ENCODE peak calls at places on chromosomes 5 and 9, in nine cellular contexts. One of them, this sample, is unnamed.

GRCh38 chr5:97600486-97600885 is 417.4 kb upstream of the RIOK2 start:
- DNase-seq in endothelial cell of umbilical vein: no peak
- DNase-seq in CD8-positive, alpha-beta T cell: no peak
- DNase-seq in A549: no peak
- DNase-seq in chondrocyte: no peak
- DNase-seq in WTC11: no peak
- DNase-seq in ovary: no peak
- DNase-seq in epithelial cell of esophagus: peak; percentile 2
- DNase-seq in pancreas: no peak
- DNase-seq in this sample: no peak

GRCh38 chr5:9720361-9720760 is 90.2 kb upstream of the TAS2R1 start:
- DNase-seq in endothelial cell of umbilical vein: no peak
- DNase-seq in CD8-positive, alpha-beta T cell: no peak
- DNase-seq in A549: no peak
- DNase-seq in chondrocyte: no peak
- DNase-seq in WTC11: no peak
- DNase-seq in ovary: no peak
- DNase-seq in epithelial cell of esophagus: peak; percentile 27
- DNase-seq in pancreas: no peak
- DNase-seq in this sample: no peak

GRCh38 chr9:73180373-73180772 is 28.7 kb downstream of the ANXA1 start:
- DNase-seq in endothelial cell of umbilical vein: no peak
- DNase-seq in CD8-positive, alpha-beta T cell: no peak
- DNase-seq in A549: no peak
- DNase-seq in chondrocyte: no peak
- DNase-seq in WTC11: no peak
- DNase-seq in ovary: no peak
- DNase-seq in epithelial cell of esophagus: peak; percentile 18
- DNase-seq in pancreas: no peak
- DNase-seq in this sample: no peak

GRCh38 chr9:129109952-129110739 is 447 bp downstream of the CRAT start:
- DNase-seq in endothelial cell of umbilical vein: no peak
- DNase-seq in CD8-positive, alpha-beta T cell: no peak
- DNase-seq in A549: peak; percentile 40
- DNase-seq in chondrocyte: no peak
- DNase-seq in WTC11: no peak
- DNase-seq in ovary: peak; percentile 53
- DNase-seq in epithelial cell of esophagus: no peak
- DNase-seq in pancreas: peak; percentile 44
- DNase-seq in this sample: no peak

GRCh38 chr9:121447341-121447834 is 52.3 kb downstream of the GGTA1 start:
- DNase-seq in endothelial cell of umbilical vein: no peak
- DNase-seq in CD8-positive, alpha-beta T cell: no peak
- DNase-seq in A549: no peak
- DNase-seq in chondrocyte: no peak
- DNase-seq in WTC11: no peak
- DNase-seq in ovary: no peak
- DNase-seq in epithelial cell of esophagus: no peak
- DNase-seq in pancreas: no peak
- DNase-seq in this sample: no peak

GRCh38 chr9:134655101-134655500 is 13.5 kb downstream of the COL5A1 start:
- DNase-seq in endothelial cell of umbilical vein: no peak
- DNase-seq in CD8-positive, alpha-beta T cell: no peak
- DNase-seq in A549: no peak
- DNase-seq in chondrocyte: peak; percentile 90
- DNase-seq in WTC11: no peak
- DNase-seq in ovary: peak; percentile 41
- DNase-seq in epithelial cell of esophagus: no peak
- DNase-seq in pancreas: no peak
- DNase-seq in this sample: no peak

GRCh38 chr9:79581794-79582193 is 10.0 kb downstream of the TLE4 start:
- DNase-seq in endothelial cell of umbilical vein: peak; percentile 76
- DNase-seq in CD8-positive, alpha-beta T cell: no peak
- DNase-seq in A549: peak; percentile 11
- DNase-seq in chondrocyte: no peak
- DNase-seq in WTC11: no peak
- DNase-seq in ovary: no peak
- DNase-seq in epithelial cell of esophagus: peak; percentile 79
- DNase-seq in pancreas: no peak
- DNase-seq in this sample: no peak

GRCh38 chr5:158123595-158123994 is 264.6 kb upstream of the CLINT1 start:
- DNase-seq in endothelial cell of umbilical vein: no peak
- DNase-seq in CD8-positive, alpha-beta T cell: no peak
- DNase-seq in A549: no peak
- DNase-seq in chondrocyte: no peak
- DNase-seq in WTC11: no peak
- DNase-seq in ovary: no peak
- DNase-seq in epithelial cell of esophagus: no peak
- DNase-seq in pancreas: no peak
- DNase-seq in this sample: no peak

GRCh38 chr5:89396262-89396975 is 513.4 kb upstream of the MEF2C start:
- DNase-seq in endothelial cell of umbilical vein: peak; percentile 35
- DNase-seq in CD8-positive, alpha-beta T cell: no peak
- DNase-seq in A549: no peak
- DNase-seq in chondrocyte: no peak
- DNase-seq in WTC11: no peak
- DNase-seq in ovary: no peak
- DNase-seq in epithelial cell of esophagus: peak; percentile 8
- DNase-seq in pancreas: no peak
- DNase-seq in this sample: peak; percentile 20

DNA sequence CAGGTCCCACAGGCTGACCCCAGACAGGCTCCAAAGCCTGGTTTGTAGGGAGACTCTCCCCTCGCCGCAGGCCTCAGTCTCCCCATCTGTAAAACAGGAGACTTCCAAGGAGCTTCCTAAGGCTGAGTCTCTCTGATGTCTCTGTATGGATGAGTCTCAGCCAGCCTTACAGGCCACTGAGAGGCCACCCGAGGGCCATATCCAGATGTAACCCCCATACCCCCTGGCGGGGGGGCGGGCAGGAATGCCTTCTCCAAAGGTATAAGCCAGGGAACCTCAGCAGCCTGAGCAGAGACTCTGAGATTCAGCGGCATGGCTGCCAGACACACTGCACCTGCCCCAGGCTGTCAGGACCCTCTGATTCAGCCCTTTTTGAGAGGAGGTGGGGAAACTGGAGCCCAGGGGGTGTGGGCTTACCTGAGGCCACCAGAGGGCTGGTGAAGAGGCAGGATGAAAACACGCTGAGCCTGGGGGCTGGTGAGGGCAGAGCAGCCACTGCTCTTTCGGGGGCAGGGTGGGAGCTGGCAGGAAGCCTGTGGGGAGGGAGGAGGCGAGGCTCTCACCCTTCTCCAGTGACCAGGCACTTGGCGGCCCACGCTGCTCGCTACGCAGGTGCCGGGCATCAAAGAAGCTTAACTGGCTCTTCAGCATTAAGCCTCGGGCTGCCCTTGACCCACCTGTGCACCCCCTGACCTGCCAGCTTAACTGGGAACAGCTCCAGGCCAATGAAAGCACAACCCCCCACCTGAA is 5.5 kb upstream of the SUSD3 start:
- DNase-seq in endothelial cell of umbilical vein: no peak
- DNase-seq in CD8-positive, alpha-beta T cell: no peak
- DNase-seq in A549: no peak
- DNase-seq in chondrocyte: peak; percentile 81
- DNase-seq in WTC11: peak; percentile 36
- DNase-seq in ovary: peak; percentile 74
- DNase-seq in epithelial cell of esophagus: no peak
- DNase-seq in pancreas: no peak
- DNase-seq in this sample: no peak
- TF ChIP-seq CTCF in endothelial cell of umbilical vein: no peak
- TF ChIP-seq CTCF in CD8-positive, alpha-beta T cell: no peak
- TF ChIP-seq CTCF in A549: no peak
- TF ChIP-seq CTCF in chondrocyte: no peak
- TF ChIP-seq CTCF in WTC11: no peak
- TF ChIP-seq CTCF in ovary: no peak
- TF ChIP-seq CTCF in epithelial cell of esophagus: no peak
- TF ChIP-seq CTCF in pancreas: no peak
- TF ChIP-seq CTCF in this sample: no peak

DNA sequence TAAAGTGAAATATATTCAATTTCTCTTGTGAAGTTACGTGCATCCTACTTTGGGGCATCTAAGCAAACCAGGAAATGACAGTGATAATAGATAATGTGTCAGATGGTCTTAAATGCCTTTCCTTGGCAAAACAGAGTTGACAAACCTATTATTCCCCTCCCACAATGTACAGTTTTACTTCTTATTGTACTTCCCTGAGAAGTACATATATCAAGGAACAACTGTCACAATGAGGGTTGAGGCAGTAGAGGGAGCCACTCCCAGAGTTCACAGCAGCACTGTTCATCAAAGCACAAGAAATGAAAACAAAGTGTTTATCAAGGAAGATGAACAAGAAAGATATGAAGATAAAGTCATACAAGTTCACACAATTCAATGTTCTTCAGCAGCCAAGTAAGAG is 41.1 kb downstream of the ELAVL2 start:
- DNase-seq in endothelial cell of umbilical vein: no peak
- DNase-seq in CD8-positive, alpha-beta T cell: no peak
- DNase-seq in A549: no peak
- DNase-seq in chondrocyte: no peak
- DNase-seq in WTC11: no peak
- DNase-seq in ovary: no peak
- DNase-seq in epithelial cell of esophagus: no peak
- DNase-seq in pancreas: no peak
- DNase-seq in this sample: no peak
- TF ChIP-seq CTCF in endothelial cell of umbilical vein: no peak
- TF ChIP-seq CTCF in CD8-positive, alpha-beta T cell: no peak
- TF ChIP-seq CTCF in A549: no peak
- TF ChIP-seq CTCF in chondrocyte: no peak
- TF ChIP-seq CTCF in WTC11: no peak
- TF ChIP-seq CTCF in ovary: no peak
- TF ChIP-seq CTCF in epithelial cell of esophagus: no peak
- TF ChIP-seq CTCF in pancreas: no peak
- TF ChIP-seq CTCF in this sample: no peak

DNA sequence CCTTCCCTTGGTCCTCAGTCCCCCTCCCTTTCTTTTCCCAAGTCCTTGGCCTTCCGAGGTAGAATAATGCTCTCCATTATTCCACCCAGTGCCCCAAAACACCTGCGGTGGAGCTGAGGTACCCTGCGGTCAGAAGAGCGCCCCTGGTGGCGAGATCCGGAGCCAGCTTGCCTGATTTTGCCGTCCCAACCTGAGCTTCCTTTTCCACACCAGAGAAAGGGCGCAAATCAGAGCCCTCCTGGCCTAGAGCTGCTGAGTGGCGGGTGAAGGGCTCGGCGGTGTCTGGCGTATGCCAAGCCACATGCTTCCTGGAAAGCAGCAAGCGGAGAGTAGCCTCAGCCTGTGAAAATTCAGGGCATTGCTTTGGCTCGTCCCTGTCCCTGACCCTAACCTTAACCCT is 21.1 kb upstream of the CARTPT start:
- DNase-seq in endothelial cell of umbilical vein: no peak
- DNase-seq in CD8-positive, alpha-beta T cell: no peak
- DNase-seq in A549: peak; percentile 27
- DNase-seq in chondrocyte: no peak
- DNase-seq in WTC11: peak; percentile 79
- DNase-seq in ovary: no peak
- DNase-seq in epithelial cell of esophagus: peak; percentile 7
- DNase-seq in pancreas: no peak
- DNase-seq in this sample: no peak
- TF ChIP-seq CTCF in endothelial cell of umbilical vein: peak; percentile 43
- TF ChIP-seq CTCF in CD8-positive, alpha-beta T cell: no peak
- TF ChIP-seq CTCF in A549: peak; percentile 43
- TF ChIP-seq CTCF in chondrocyte: peak; percentile 60
- TF ChIP-seq CTCF in WTC11: peak; percentile 90
- TF ChIP-seq CTCF in ovary: no peak
- TF ChIP-seq CTCF in epithelial cell of esophagus: peak; percentile 52
- TF ChIP-seq CTCF in pancreas: peak; percentile 17
- TF ChIP-seq CTCF in this sample: peak; percentile 38

GRCh38 chr5:149429839-149430721 is 51.0 kb upstream of the IL17B start:
- DNase-seq in endothelial cell of umbilical vein: peak; percentile 38
- DNase-seq in CD8-positive, alpha-beta T cell: no peak
- DNase-seq in A549: no peak
- DNase-seq in chondrocyte: no peak
- DNase-seq in WTC11: peak; percentile 60
- DNase-seq in ovary: peak; percentile 81
- DNase-seq in epithelial cell of esophagus: no peak
- DNase-seq in pancreas: no peak
- DNase-seq in this sample: no peak
- TF ChIP-seq CTCF in endothelial cell of umbilical vein: peak; percentile 19
- TF ChIP-seq CTCF in CD8-positive, alpha-beta T cell: no peak
- TF ChIP-seq CTCF in A549: no peak
- TF ChIP-seq CTCF in chondrocyte: peak; percentile 53
- TF ChIP-seq CTCF in WTC11: no peak
- TF ChIP-seq CTCF in ovary: no peak
- TF ChIP-seq CTCF in epithelial cell of esophagus: no peak
- TF ChIP-seq CTCF in pancreas: no peak
- TF ChIP-seq CTCF in this sample: peak; percentile 12